ENCODE peak calls at places on chromosomes 5 and 9, in seven cellular contexts. G, Q, T, O, D, U and B are unnamed samples.
A peak's percentile ranks its signal among the peaks of the same experiment; 100 is the strongest.

GRCh38 chr9:121498150-121498486 is 1.5 kb downstream of the GGTA1 start:
- DNase-seq in O (peak; percentile 94), Q (peak; percentile 29), G (peak; percentile 81), T (peak; percentile 79), U (peak; percentile 83), D (peak; percentile 28), B (peak; percentile 84)

GRCh38 chr9:136100700-136101614 is 5.9 kb upstream of the NACC2 start:
- DNase-seq in Q (no peak), O (no peak), G (no peak), D (no peak), T (no peak), U (no peak), B (peak; percentile 37)

GRCh38 chr9:65444943-65445342 is 159.9 kb upstream of the FOXD4L5 start:
- DNase-seq in D (no peak), O (no peak), T (no peak), Q (no peak), G (no peak), U (no peak), B (no peak)

GRCh38 chr5:160703547-160704189 is 148.3 kb downstream of the ATP10B start:
- DNase-seq in T (no peak), Q (no peak), O (no peak), G (no peak), U (no peak), D (no peak), B (no peak)

GRCh38 chr9:75186767-75187380 is 98.6 kb downstream of the OSTF1 start:
- DNase-seq in T (no peak), Q (no peak), G (peak; percentile 49), U (no peak), O (peak; percentile 13), D (no peak), B (peak; percentile 17)

GRCh38 chr5:151023651-151024050 is 3.3 kb downstream of the GPX3 start:
- DNase-seq in G (peak; percentile 76), T (peak; percentile 67), Q (no peak), U (peak; percentile 85), O (no peak), D (no peak), B (no peak)

GRCh38 chr5:93600409-93601052 is 17.5 kb downstream of the NR2F1 start:
- DNase-seq in U (no peak), Q (no peak), T (no peak), D (no peak), O (no peak), G (no peak), B (no peak)

GRCh38 chr9:23736293-23736692 is 89.7 kb downstream of the ELAVL2 start:
- DNase-seq in U (no peak), D (no peak), G (no peak), Q (no peak), T (no peak), O (no peak), B (no peak)

GRCh38 chr5:179111267-179112207 is 51.4 kb downstream of the ZNF354C start:
- DNase-seq in T (peak; percentile 7), U (no peak), O (no peak), Q (no peak), D (no peak), G (no peak), B (no peak)

GRCh38 chr9:79567671-79568098 is 4.1 kb upstream of the TLE4 start:
- DNase-seq in O (no peak), D (no peak), U (no peak), G (no peak), T (no peak), Q (no peak), B (no peak)

GRCh38 chr9:79759460-79759859 is 187.7 kb downstream of the TLE4 start:
- DNase-seq in T (no peak), O (no peak), D (no peak), G (no peak), U (no peak), Q (no peak), B (peak; percentile 3)

GRCh38 chr9:106487256-106487655 is 375.7 kb upstream of the ZNF462 start:
- DNase-seq in T (no peak), U (no peak), G (no peak), O (no peak), D (no peak), Q (no peak), B (no peak)

GRCh38 chr5:74766348-74766886 is 500 bp downstream of the GFM2 start:
- DNase-seq in O (peak; percentile 66), Q (no peak), G (peak; percentile 51), D (peak; percentile 33), T (peak; percentile 24), U (no peak), B (no peak)

GRCh38 chr9:73370053-73370452 is 218.4 kb downstream of the ANXA1 start:
- DNase-seq in U (no peak), O (no peak), D (no peak), T (no peak), G (no peak), Q (no peak), B (no peak)

GRCh38 chr5:65708140-65708539 is 13.8 kb downstream of the SGTB start:
- DNase-seq in D (no peak), G (peak; percentile 21), T (no peak), Q (no peak), O (no peak), U (no peak), B (no peak)

GRCh38 chr5:128596071-128596470 is 58.0 kb upstream of the FBN2 start:
- DNase-seq in D (no peak), Q (no peak), U (no peak), T (no peak), G (peak; percentile 62), O (no peak), B (no peak)

GRCh38 chr5:81506900-81507588 is 113.1 kb upstream of the ACOT12 start:
- DNase-seq in U (peak; percentile 71), O (peak; percentile 66), G (peak; percentile 96), D (peak; percentile 78), Q (peak; percentile 75), T (peak; percentile 48), B (peak; percentile 89)

DNA sequence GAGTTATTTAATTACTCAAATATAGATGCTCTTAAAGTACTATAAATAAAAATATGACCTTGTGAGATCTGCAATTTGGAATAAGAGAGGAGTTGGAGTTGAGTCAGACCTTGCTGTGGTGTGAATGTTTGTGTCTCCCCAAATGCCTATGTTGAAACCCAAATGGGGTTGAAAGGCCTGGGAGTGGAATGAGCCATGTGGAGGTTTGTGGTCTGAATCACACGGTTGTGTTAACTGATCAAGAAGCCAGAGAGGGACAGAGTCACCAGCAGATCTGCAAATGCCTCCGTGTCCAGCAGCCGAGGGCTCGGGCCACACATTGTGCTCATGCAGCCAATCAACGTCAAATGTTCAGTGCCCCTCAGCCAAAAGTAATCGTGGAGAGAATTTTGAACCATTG is 404.4 kb downstream of the ICE1 start:
- DNase-seq in T (no peak), U (no peak), G (no peak), D (no peak), Q (no peak), O (no peak), B (no peak)
- TF ChIP-seq CTCF in T (no peak), U (no peak), G (no peak), D (no peak), Q (no peak), O (no peak), B (no peak)

DNA sequence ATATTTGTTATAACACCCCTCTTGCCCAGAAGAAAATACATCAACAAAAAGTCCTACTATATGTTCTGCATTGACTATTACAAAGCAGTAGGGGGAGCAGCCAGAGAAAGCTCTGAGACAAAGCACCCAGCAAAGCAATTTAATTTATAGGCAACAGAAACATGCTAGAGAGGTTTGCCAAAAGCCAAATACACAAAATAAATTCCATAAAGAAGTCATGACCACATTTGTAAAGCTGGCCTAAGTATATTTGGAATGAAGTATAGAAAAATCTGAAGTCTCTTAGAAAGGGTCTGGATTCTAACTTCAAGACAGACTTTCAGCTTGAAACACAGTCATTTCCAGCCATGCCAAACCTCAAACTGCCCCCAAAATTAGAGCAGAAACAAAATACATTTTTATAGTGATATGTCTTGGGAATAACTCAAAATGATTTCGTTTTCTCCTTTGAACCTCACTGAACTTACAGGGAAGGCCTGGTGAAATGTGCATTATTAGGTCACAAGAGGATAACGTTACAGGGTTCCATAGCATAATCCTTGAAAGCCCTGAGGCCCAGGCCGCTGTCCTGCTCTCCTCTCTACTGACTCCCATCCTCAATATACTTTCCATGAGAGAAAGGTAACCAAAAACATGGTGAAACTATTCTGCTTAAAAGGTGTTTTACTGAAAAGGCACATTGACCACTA is 451.8 kb downstream of the RAB3C start:
- DNase-seq in U (no peak), D (peak; percentile 20), Q (no peak), G (peak; percentile 76), T (no peak), O (no peak), B (peak; percentile 52)
- H3K4me3 ChIP-seq in U (no peak overlapping the region), D (no peak overlapping the region), Q (no peak overlapping the region), G (no peak overlapping the region), T (no peak overlapping the region), O (peak overlapping the region; percentile 74), B (no peak overlapping the region)

DNA sequence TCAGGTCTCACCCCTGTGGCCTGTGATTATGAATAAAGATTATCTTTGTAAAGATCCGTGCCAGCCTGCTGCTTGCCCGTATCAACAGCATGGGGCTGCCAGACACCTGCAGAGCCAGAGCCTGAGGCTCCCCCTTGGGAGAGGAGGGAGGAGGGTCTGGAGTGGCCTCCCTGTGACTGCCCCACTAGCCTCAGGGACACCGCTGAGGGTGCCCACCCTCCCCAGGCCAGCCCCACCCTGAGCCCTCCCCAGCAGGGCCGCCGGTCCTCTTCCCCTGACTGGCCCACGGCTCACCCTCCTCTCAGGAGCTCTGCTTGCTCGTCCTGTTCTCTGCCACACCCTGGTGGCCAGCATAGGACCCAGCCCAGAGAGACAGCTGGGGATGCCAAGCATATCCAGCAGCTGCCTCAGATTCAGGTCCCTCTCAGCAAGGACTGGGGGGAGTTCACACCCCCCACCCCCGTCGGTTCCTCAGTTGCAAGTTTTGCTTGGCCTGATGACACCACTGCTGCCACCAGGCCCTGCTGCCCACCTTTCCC is 1.9 kb downstream of the SSNA1 start:
- DNase-seq in O (no peak), D (no peak), G (no peak), T (no peak), U (no peak), Q (no peak), B (no peak)
- TF ChIP-seq CTCF in O (no peak), D (no peak), G (no peak), T (no peak), U (no peak), Q (no peak), B (no peak)

DNA sequence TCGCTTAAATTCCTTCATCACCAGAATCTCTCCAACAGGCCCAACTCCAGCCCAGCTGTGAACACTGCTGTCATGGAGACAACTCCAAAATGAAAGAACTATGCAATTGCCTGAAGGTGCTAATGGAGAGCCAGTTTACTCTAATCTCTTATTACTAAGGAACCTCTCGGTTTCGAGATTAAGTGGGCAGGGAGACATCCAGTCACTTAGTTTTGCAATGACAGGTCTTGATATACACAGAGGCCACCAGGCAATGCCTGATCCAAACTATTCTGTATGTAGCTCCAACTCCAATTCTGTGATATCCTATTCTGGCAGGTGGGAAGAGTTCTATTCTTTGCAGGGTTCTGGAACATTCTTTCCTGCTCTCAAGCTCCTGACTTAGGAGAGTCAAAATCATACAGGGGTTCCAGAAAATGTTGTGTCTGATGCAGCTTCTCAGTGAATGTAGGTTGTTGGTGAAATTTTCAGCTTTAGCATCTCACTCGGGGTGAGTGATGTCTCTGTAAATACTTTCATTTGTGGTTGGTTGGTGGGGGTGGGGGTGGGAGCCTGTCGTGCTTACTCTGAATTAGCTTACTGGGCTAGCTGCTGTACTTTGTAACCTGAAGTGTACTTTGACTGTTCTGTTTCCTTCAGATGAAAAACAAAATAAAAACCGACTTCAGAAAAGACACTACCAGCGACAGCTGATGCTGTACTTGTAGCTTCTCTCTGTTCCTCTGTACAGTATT is 170.9 kb downstream of the PALM2AKAP2 start:
- DNase-seq in T (no peak), O (no peak), G (no peak), U (no peak), Q (no peak), D (no peak), B (peak; percentile 38)
- H3K4me3 ChIP-seq in T (no peak overlapping the region), O (no peak overlapping the region), G (no peak overlapping the region), U (no peak overlapping the region), Q (no peak overlapping the region), D (no peak overlapping the region), B (no peak overlapping the region)

GRCh38 chr9:82912639-82913038 is 150.3 kb downstream of the RASEF start:
- DNase-seq in O (no peak), U (no peak), T (no peak), D (no peak), Q (no peak), G (no peak), B (no peak)
- TF ChIP-seq CTCF in O (peak; percentile 26), U (no peak), T (no peak), D (no peak), Q (no peak), G (no peak), B (no peak)